ENCODE peak calls at places on chromosomes 11 and 22, in four cellular contexts. V is HepG2, Y is GM12878, E is K562. D is an unnamed sample.

GRCh38 chr11:10495464-10495786 is 40.4 kb downstream of the AMPD3 start:
- DNase-seq in V (no peak), Y (no peak), E (no peak), D (no peak)

GRCh38 chr11:92540113-92540512 is 315.5 kb downstream of the FAT3 start:
- DNase-seq in V (no peak), Y (no peak), E (no peak), D (no peak)

GRCh38 chr22:23772315-23773246 is at the start of gene MMP11:
- DNase-seq in V (no peak), Y (no peak), E (peak), D (peak)

GRCh38 chr22:45880091-45880651 is 96.8 kb downstream of the WNT7B start:
- DNase-seq in V (no peak), Y (no peak), E (no peak), D (no peak)

GRCh38 chr22:36238348-36239149 is 778 bp downstream of the APOL2 start:
- DNase-seq in V (no peak), Y (no peak), E (peak), D (no peak)

GRCh38 chr11:110128161-110128560 is 35.0 kb downstream of the ZC3H12C start:
- DNase-seq in V (no peak), Y (no peak), E (no peak), D (no peak)

GRCh38 chr22:23075050-23075449 is 4.7 kb downstream of the GNAZ start:
- DNase-seq in V (no peak), Y (no peak), E (no peak), D (no peak)

GRCh38 chr22:29623059-29623458 is 19.6 kb downstream of the NF2 start:
- DNase-seq in V (no peak), Y (no peak), E (no peak), D (no peak)

GRCh38 chr11:2737876-2738275 is 38.1 kb upstream of the KCNQ1OT1 start:
- DNase-seq in V (no peak), Y (no peak), E (peak), D (no peak)

GRCh38 chr22:42803454-42803853 is 53.6 kb downstream of the ARFGAP3 start:
- DNase-seq in V (no peak), Y (no peak), E (no peak), D (no peak)

GRCh38 chr11:32615422-32615821 is 31.8 kb downstream of the EIF3M start:
- DNase-seq in V (peak), Y (no peak), E (no peak), D (no peak)

GRCh38 chr11:22920939-22921565 is 60.8 kb upstream of the CCDC179 start:
- DNase-seq in V (peak), Y (no peak), E (no peak), D (peak)

GRCh38 chr11:81874627-81875026 is 859.0 kb downstream of the FAM181B start:
- DNase-seq in V (no peak), Y (peak), E (no peak), D (no peak)

GRCh38 chr11:62048101-62048500 is 75.7 kb upstream of the INCENP start:
- DNase-seq in V (no peak), Y (no peak), E (no peak), D (no peak)

GRCh38 chr22:46593211-46593676 is 26.9 kb upstream of the GRAMD4 start:
- DNase-seq in V (no peak), Y (no peak), E (no peak), D (no peak)

GRCh38 chr11:2325719-2326118 is 23.9 kb downstream of the TSPAN32 start:
- DNase-seq in V (no peak), Y (no peak), E (no peak), D (no peak)

GRCh38 chr22:49670610-49671330 is 156.9 kb downstream of the BRD1 start:
- DNase-seq in V (no peak), Y (no peak), E (no peak), D (no peak)

GRCh38 chr11:3971756-3972404 is 116.4 kb downstream of the STIM1 start:
- DNase-seq in V (no peak), Y (no peak), E (no peak), D (no peak)

GRCh38 chr11:16925495-16926065 is 88.6 kb downstream of the PLEKHA7 start:
- DNase-seq in V (peak), Y (no peak), E (no peak), D (peak)

GRCh38 chr22:30159561-30160353 is 79.5 kb downstream of the HORMAD2 start:
- DNase-seq in V (peak), Y (no peak), E (no peak), D (no peak)

GRCh38 chr11:129503646-129504045 is 128.0 kb downstream of the BARX2 start:
- DNase-seq in V (no peak), Y (no peak), E (no peak), D (no peak)

GRCh38 chr11:34179026-34179675 is 73.7 kb downstream of the NAT10 start:
- DNase-seq in V (no peak), Y (no peak), E (no peak), D (no peak)

GRCh38 chr11:4798427-4799183 is 5.6 kb downstream of the OR52R1 start:
- DNase-seq in V (no peak), Y (no peak), E (no peak), D (no peak)

GRCh38 chr11:44025727-44026126 is 22.1 kb upstream of the ACCSL start:
- DNase-seq in V (no peak), Y (no peak), E (no peak), D (no peak)

GRCh38 chr22:38442967-38443674 is 11.9 kb downstream of the KCNJ4 start:
- DNase-seq in V (no peak), Y (no peak), E (no peak), D (no peak)

GRCh38 chr22:33328789-33329296 is 270.7 kb upstream of the SYN3 start:
- DNase-seq in V (peak), Y (no peak), E (no peak), D (no peak)

GRCh38 chr11:100674212-100674611 is 12.9 kb upstream of the ARHGAP42 start:
- DNase-seq in V (no peak), Y (no peak), E (no peak), D (no peak)

GRCh38 chr11:74138572-74138971 is 32.2 kb downstream of the C2CD3 start:
- DNase-seq in V (peak), Y (no peak), E (peak), D (no peak)

GRCh38 chr22:29524440-29525191 is 28.9 kb downstream of the THOC5 start:
- DNase-seq in V (peak), Y (no peak), E (peak), D (peak)

GRCh38 chr22:32333769-32334639 is 23.7 kb upstream of the RFPL3 start:
- DNase-seq in V (no peak), Y (no peak), E (no peak), D (no peak)

GRCh38 chr11:81005595-81005994 is 1564.8 kb upstream of the TENM4 start:
- DNase-seq in V (no peak), Y (no peak), E (no peak), D (no peak)

GRCh38 chr22:49156662-49157285 is 670.9 kb downstream of the BRD1 start:
- DNase-seq in V (no peak), Y (no peak), E (no peak), D (no peak)

GRCh38 chr11:72684236-72684912 is 10.2 kb upstream of the PDE2A start:
- DNase-seq in V (peak), Y (no peak), E (peak), D (peak)

GRCh38 chr11:36450391-36450714 is 59.7 kb downstream of the TRAF6 start:
- DNase-seq in V (no peak), Y (no peak), E (no peak), D (no peak)

GRCh38 chr11:36451681-36452080 is 58.4 kb downstream of the TRAF6 start:
- DNase-seq in V (no peak), Y (no peak), E (no peak), D (no peak)

GRCh38 chr11:36447947-36448346 is 62.1 kb downstream of the TRAF6 start:
- DNase-seq in V (no peak), Y (no peak), E (no peak), D (no peak)

GRCh38 chr11:36451045-36451444 is 59.0 kb downstream of the TRAF6 start:
- DNase-seq in V (no peak), Y (no peak), E (no peak), D (no peak)

DNA sequence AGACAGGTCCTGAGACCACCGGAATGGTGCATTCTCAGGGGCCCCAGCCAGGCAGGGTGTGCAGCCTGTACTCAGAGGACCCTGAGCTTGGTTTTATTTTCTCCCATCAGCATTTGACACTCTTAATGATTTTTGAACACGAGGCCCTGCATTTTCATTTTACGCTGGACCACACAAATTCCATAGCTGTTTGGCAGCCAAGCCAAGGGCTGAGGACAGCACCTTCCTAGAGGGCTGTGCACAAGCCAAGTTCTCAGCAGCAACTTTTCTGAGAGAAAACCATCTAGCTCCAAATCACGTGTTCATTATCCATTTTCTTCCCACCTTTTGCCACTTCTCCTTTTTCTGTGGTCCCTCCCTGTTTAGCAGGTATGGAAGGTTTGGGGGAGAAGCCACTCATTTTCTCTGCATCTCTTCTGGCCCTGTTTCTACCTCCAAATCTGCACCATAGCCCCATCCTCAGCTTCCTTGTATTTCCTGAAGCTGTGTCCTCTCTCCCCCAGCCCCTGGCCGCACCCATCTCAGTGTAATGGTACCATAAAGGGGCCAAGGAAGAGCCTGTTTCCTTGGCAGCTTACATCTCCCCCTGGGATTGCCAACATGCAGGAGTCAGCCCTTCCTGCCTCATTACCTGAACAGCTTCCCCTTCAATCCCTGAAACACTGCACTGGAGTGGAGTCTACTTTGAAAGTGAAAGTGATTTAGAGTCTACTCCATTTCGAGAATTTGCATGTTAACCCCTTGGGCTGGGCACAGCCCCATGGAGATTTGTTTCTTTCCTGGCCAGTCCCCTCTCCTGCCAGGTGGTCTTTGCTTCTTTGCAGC is 60.3 kb downstream of the TRAF6 start:
- DNase-seq in V (no peak), Y (no peak), E (no peak), D (no peak)
- TF ChIP-seq FOXM1 in V (no peak), Y (no peak), E (no peak), D (no peak)

DNA sequence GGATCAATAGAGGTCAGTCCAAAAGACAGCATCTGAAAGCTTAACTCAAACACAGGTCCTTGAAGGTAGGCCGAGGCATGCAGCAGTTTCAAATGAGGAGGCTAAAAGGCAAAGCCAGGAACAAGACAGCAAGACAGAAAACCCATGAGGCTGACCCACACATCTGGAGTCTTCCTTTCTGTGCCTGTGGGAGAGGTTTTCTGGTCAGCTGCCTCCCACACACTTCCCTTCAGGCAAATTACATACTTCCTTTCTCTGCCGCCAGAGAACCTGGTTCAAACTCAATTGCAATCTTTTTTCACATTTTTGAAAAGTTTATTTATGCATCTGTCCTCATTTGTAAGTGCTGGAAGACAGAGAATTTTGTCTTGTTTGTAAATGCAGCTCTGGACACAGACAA is 29.8 kb upstream of the CRTAM start:
- DNase-seq in V (no peak), Y (peak), E (no peak), D (no peak)
- TF ChIP-seq TARDBP in V (no peak), Y (no peak), E (no peak), D (no peak)

DNA sequence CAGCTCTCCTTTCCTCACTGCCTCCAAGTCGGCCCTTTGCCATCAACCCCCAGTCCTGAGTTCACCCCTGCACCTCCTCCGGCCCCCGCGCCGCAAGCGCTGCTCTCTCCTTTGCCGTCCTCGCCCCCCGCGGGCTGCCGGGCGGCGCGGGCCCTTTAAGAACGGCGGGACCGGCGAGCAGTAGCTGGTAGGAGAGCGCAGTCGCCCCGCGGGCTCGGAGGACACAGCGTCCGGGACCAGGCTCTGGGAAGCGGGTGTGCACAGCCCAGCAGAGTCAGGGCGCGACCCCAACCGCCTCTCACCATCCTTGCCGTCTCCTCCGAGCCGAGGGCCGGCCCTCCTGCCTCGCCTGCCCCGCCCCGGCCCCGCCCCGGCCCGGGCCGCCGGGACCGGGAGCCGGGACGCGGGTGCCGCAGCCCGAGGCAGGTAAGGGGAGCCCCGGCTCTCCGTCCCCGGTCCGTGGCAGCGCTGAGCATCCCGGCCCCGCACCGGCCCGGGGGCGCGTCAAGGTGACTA is at the start of gene ABCG4:
- DNase-seq in V (no peak), Y (no peak), E (peak), D (peak)
- TF ChIP-seq FOXM1 in V (no peak), Y (no peak), E (no peak), D (no peak)

DNA sequence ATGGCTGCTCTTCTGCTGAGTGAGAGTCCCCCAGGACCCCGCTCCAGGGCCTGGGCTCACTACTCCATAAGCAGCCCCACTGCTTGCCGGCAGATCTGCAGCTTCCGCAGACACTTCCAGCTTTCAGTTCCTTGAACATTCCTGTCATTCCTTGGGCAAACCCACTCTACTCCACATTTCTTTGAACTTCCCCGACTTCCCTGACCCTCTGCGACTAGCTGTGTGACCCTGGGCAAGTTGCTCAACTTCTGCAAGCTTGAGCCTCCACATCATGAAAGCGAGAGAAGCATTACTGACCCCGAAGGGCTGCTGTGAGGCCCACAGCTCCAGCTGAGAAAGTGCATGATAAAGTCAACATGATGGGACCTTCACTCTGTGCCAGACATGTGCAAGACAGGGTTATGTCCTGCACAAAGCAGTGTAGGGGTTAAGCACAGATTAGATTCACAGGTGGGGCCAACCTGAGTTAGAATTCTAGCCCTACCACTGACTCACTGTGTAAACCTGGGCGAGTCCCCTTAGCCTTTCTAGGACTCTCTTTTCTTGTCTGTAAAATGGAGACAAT is 51.8 kb downstream of the THAP12 start:
- DNase-seq in V (peak), Y (no peak), E (no peak), D (no peak)
- TF ChIP-seq TARDBP in V (no peak), Y (no peak), E (no peak), D (no peak)

GRCh38 chr11:1218256-1218787 is 4.5 kb upstream of the MUC5B start:
- DNase-seq in V (no peak), Y (no peak), E (no peak), D (no peak)

GRCh38 chr11:1219446-1219835 is 3.4 kb upstream of the MUC5B start:
- DNase-seq in V (no peak), Y (no peak), E (no peak), D (no peak)

GRCh38 chr11:1219836-1220810 is 2.7 kb upstream of the MUC5B start:
- DNase-seq in V (peak), Y (no peak), E (no peak), D (no peak)

GRCh38 chr11:1217151-1217550 is 5.7 kb upstream of the MUC5B start:
- DNase-seq in V (no peak), Y (no peak), E (no peak), D (no peak)

DNA sequence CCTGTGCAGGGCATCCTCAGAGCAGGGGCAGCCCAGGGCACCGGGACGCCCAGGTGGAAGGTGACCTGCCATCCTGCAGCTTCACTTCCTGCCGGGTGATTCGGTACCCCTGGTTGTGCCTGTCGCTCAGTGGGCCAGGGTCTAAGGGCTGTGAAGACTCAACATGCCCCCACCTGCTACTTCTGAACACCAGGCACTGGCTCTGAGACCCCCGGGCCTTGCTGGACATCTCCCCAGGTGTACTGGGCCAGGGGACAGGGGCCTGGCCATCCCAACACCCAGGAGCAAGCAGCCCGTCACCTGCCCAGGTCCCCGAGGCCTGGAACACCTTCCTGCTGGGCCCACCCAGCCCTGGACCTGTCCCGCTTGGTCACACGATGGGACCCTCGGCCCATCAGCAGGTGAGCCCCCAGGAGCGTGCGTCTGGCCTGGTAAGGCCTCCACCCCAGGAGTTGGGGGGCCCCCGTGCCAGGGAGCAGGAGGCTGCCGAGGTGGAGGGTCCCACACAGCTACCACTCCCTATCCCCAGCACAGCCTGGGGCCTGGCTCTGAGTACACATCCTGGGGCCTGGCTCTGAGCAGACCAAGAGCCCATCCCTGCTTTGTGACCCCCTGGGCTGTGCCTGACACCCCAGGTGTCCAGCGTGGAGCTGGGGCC is 3.9 kb upstream of the MUC5B start:
- DNase-seq in V (no peak), Y (no peak), E (no peak), D (no peak)
- TF ChIP-seq FOXM1 in V (no peak), Y (no peak), E (no peak), D (no peak)

GRCh38 chr11:96008161-96008560 is 84.3 kb upstream of the MTMR2 start:
- DNase-seq in V (no peak), Y (no peak), E (no peak), D (no peak)

GRCh38 chr11:96002754-96003290 is 78.9 kb upstream of the MTMR2 start:
- DNase-seq in V (no peak), Y (no peak), E (no peak), D (no peak)

GRCh38 chr11:96002339-96002738 is 78.4 kb upstream of the MTMR2 start:
- DNase-seq in V (no peak), Y (no peak), E (no peak), D (no peak)

GRCh38 chr11:96006016-96006415 is 82.1 kb upstream of the MTMR2 start:
- DNase-seq in V (no peak), Y (no peak), E (no peak), D (no peak)

DNA sequence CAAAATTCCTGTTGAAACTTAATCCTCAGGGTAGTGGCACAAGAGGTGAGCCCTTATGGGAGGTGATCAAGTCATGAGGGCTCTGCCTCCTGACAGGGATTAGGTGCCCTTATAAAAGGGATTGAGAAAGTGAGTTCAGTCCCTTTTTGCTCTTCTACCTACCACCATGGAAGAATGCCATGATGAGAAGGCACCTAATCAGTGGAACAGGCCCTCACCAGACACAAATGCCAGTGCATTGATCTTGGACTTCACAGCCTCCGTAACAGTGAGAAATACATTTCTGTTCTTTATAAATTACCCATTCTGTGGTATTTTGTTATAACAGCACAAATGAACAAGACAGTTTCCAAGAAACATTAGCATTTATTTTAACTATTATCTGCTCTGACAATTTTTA is 81.0 kb upstream of the MTMR2 start:
- DNase-seq in V (no peak), Y (no peak), E (no peak), D (no peak)
- TF ChIP-seq TARDBP in V (no peak), Y (no peak), E (no peak), D (no peak)

GRCh38 chr11:65524747-65525658 is at the start of gene SCYL1:
- DNase-seq in V (no peak), Y (no peak), E (peak), D (peak)
- TF ChIP-seq FOXM1 in V (no peak), Y (no peak), E (no peak), D (no peak)

GRCh38 chr11:120128392-120129172 is 9.3 kb downstream of the TRIM29 start:
- DNase-seq in V (peak), Y (no peak), E (no peak), D (peak)
- TF ChIP-seq TARDBP in V (no peak), Y (no peak), E (no peak), D (no peak)

D was measured in HEK293T.